ENCODE peak calls at places on chromosomes 7 and 10, in eight cellular contexts. One of them, this sample, is unnamed.

GRCh38 chr7:44541876-44542610 is 913 bp upstream of the NPC1L1 start:
- DNase-seq in vagina: no peak
- DNase-seq in IMR-90: no peak
- DNase-seq in left ventricle myocardium inferior: no peak
- DNase-seq in NT2/D1: no peak
- DNase-seq in aorta: no peak
- DNase-seq in ovary: no peak
- DNase-seq in GM23248: no peak
- DNase-seq in this sample: no peak

GRCh38 chr10:46310143-46310514 is 23.3 kb downstream of the ANTXRL start:
- DNase-seq in aorta: no peak
- DNase-seq in NT2/D1: no peak
- DNase-seq in vagina: no peak
- DNase-seq in left ventricle myocardium inferior: no peak
- DNase-seq in ovary: no peak
- DNase-seq in IMR-90: no peak
- DNase-seq in GM23248: no peak
- DNase-seq in this sample: no peak

GRCh38 chr10:59004392-59004791 is 172.1 kb upstream of the PHYHIPL start:
- DNase-seq in aorta: no peak
- DNase-seq in left ventricle myocardium inferior: no peak
- DNase-seq in vagina: no peak
- DNase-seq in GM23248: no peak
- DNase-seq in ovary: no peak
- DNase-seq in IMR-90: no peak
- DNase-seq in NT2/D1: no peak
- DNase-seq in this sample: no peak

GRCh38 chr10:78551184-78552005 is 517.4 kb upstream of the ZMIZ1 start:
- DNase-seq in vagina: no peak
- DNase-seq in NT2/D1: peak; percentile 91
- DNase-seq in GM23248: no peak
- DNase-seq in ovary: no peak
- DNase-seq in IMR-90: no peak
- DNase-seq in left ventricle myocardium inferior: no peak
- DNase-seq in aorta: no peak
- DNase-seq in this sample: peak; percentile 94

GRCh38 chr7:44622342-44623151 is 16.1 kb downstream of the OGDH start:
- DNase-seq in aorta: no peak
- DNase-seq in left ventricle myocardium inferior: no peak
- DNase-seq in vagina: no peak
- DNase-seq in ovary: no peak
- DNase-seq in GM23248: peak; percentile 34
- DNase-seq in IMR-90: peak; percentile 59
- DNase-seq in NT2/D1: no peak
- DNase-seq in this sample: no peak

GRCh38 chr10:127044191-127044590 is 139.0 kb downstream of the DOCK1 start:
- DNase-seq in ovary: no peak
- DNase-seq in left ventricle myocardium inferior: no peak
- DNase-seq in GM23248: no peak
- DNase-seq in aorta: no peak
- DNase-seq in NT2/D1: no peak
- DNase-seq in IMR-90: no peak
- DNase-seq in vagina: no peak
- DNase-seq in this sample: no peak

GRCh38 chr7:47552631-47553030 is 29.3 kb downstream of the TNS3 start:
- DNase-seq in IMR-90: peak; percentile 72
- DNase-seq in NT2/D1: no peak
- DNase-seq in ovary: peak; percentile 26
- DNase-seq in left ventricle myocardium inferior: no peak
- DNase-seq in vagina: no peak
- DNase-seq in aorta: no peak
- DNase-seq in GM23248: peak; percentile 93
- DNase-seq in this sample: no peak

GRCh38 chr10:46321770-46322169 is 35.0 kb downstream of the ANTXRL start:
- DNase-seq in IMR-90: no peak
- DNase-seq in aorta: no peak
- DNase-seq in GM23248: no peak
- DNase-seq in left ventricle myocardium inferior: no peak
- DNase-seq in NT2/D1: no peak
- DNase-seq in vagina: no peak
- DNase-seq in ovary: no peak
- DNase-seq in this sample: no peak

GRCh38 chr7:130352335-130353074 is 7.9 kb downstream of the CPA5 start:
- DNase-seq in ovary: no peak
- DNase-seq in aorta: no peak
- DNase-seq in vagina: no peak
- DNase-seq in IMR-90: peak; percentile 75
- DNase-seq in NT2/D1: no peak
- DNase-seq in GM23248: peak; percentile 79
- DNase-seq in left ventricle myocardium inferior: no peak
- DNase-seq in this sample: no peak

GRCh38 chr7:38660427-38661099 is 29.4 kb upstream of the AMPH start:
- DNase-seq in GM23248: peak; percentile 81
- DNase-seq in NT2/D1: peak; percentile 57
- DNase-seq in aorta: no peak
- DNase-seq in IMR-90: peak; percentile 56
- DNase-seq in ovary: no peak
- DNase-seq in left ventricle myocardium inferior: no peak
- DNase-seq in vagina: no peak
- DNase-seq in this sample: peak; percentile 33

GRCh38 chr7:24652551-24652950 is 79.3 kb downstream of the PALS2 start:
- DNase-seq in ovary: no peak
- DNase-seq in left ventricle myocardium inferior: no peak
- DNase-seq in NT2/D1: no peak
- DNase-seq in GM23248: peak; percentile 25
- DNase-seq in vagina: no peak
- DNase-seq in aorta: no peak
- DNase-seq in IMR-90: no peak
- DNase-seq in this sample: no peak

GRCh38 chr10:93468532-93469213 is 13.5 kb downstream of the MYOF start:
- DNase-seq in IMR-90: peak; percentile 94
- DNase-seq in ovary: no peak
- DNase-seq in left ventricle myocardium inferior: no peak
- DNase-seq in vagina: no peak
- DNase-seq in aorta: peak; percentile 60
- DNase-seq in GM23248: peak; percentile 97
- DNase-seq in NT2/D1: no peak
- DNase-seq in this sample: no peak

GRCh38 chr10:88256013-88256680 is 327.0 kb downstream of the RNLS start:
- DNase-seq in GM23248: no peak
- DNase-seq in aorta: peak; percentile 48
- DNase-seq in left ventricle myocardium inferior: peak; percentile 73
- DNase-seq in vagina: no peak
- DNase-seq in IMR-90: no peak
- DNase-seq in ovary: no peak
- DNase-seq in NT2/D1: no peak
- DNase-seq in this sample: no peak

GRCh38 chr10:116312091-116312490 is 12.2 kb upstream of the CCDC172 start:
- DNase-seq in left ventricle myocardium inferior: no peak
- DNase-seq in NT2/D1: no peak
- DNase-seq in ovary: no peak
- DNase-seq in GM23248: no peak
- DNase-seq in aorta: no peak
- DNase-seq in vagina: no peak
- DNase-seq in IMR-90: no peak
- DNase-seq in this sample: no peak

GRCh38 chr10:30048768-30049507 is 10.4 kb downstream of the JCAD start:
- DNase-seq in aorta: no peak
- DNase-seq in NT2/D1: no peak
- DNase-seq in vagina: no peak
- DNase-seq in ovary: no peak
- DNase-seq in left ventricle myocardium inferior: peak; percentile 34
- DNase-seq in GM23248: no peak
- DNase-seq in IMR-90: no peak
- DNase-seq in this sample: no peak

GRCh38 chr10:103069453-103070331 is 123.4 kb downstream of the NT5C2 start:
- DNase-seq in vagina: no peak
- DNase-seq in ovary: peak; percentile 71
- DNase-seq in IMR-90: peak; percentile 68
- DNase-seq in GM23248: peak; percentile 65
- DNase-seq in NT2/D1: peak; percentile 27
- DNase-seq in left ventricle myocardium inferior: peak; percentile 36
- DNase-seq in aorta: peak; percentile 69
- DNase-seq in this sample: peak; percentile 77

GRCh38 chr7:98229441-98229840 is 18.2 kb downstream of the BHLHA15 start:
- DNase-seq in GM23248: no peak
- DNase-seq in aorta: no peak
- DNase-seq in NT2/D1: no peak
- DNase-seq in IMR-90: no peak
- DNase-seq in vagina: no peak
- DNase-seq in ovary: no peak
- DNase-seq in left ventricle myocardium inferior: no peak
- DNase-seq in this sample: no peak

GRCh38 chr10:659710-660141 is 29.7 kb downstream of the DIP2C start:
- DNase-seq in IMR-90: peak; percentile 87
- DNase-seq in NT2/D1: no peak
- DNase-seq in left ventricle myocardium inferior: no peak
- DNase-seq in ovary: no peak
- DNase-seq in GM23248: peak; percentile 88
- DNase-seq in vagina: no peak
- DNase-seq in aorta: no peak
- DNase-seq in this sample: no peak

GRCh38 chr10:132787253-132788179 is 1.6 kb upstream of the NKX6-2 start:
- DNase-seq in IMR-90: no peak
- DNase-seq in left ventricle myocardium inferior: no peak
- DNase-seq in GM23248: no peak
- DNase-seq in NT2/D1: no peak
- DNase-seq in vagina: no peak
- DNase-seq in aorta: no peak
- DNase-seq in ovary: no peak
- DNase-seq in this sample: no peak

GRCh38 chr10:69573056-69573806 is at the start of gene NEUROG3:
- DNase-seq in IMR-90: no peak
- DNase-seq in left ventricle myocardium inferior: no peak
- DNase-seq in GM23248: no peak
- DNase-seq in vagina: no peak
- DNase-seq in NT2/D1: no peak
- DNase-seq in ovary: no peak
- DNase-seq in aorta: peak; percentile 70
- DNase-seq in this sample: peak; percentile 47

GRCh38 chr7:127578711-127579275 is 6.6 kb downstream of the GCC1 start:
- DNase-seq in left ventricle myocardium inferior: no peak
- DNase-seq in aorta: no peak
- DNase-seq in NT2/D1: no peak
- DNase-seq in GM23248: no peak
- DNase-seq in vagina: no peak
- DNase-seq in ovary: no peak
- DNase-seq in IMR-90: no peak
- DNase-seq in this sample: no peak

GRCh38 chr10:113089581-113089980 is 139.5 kb downstream of the TCF7L2 start:
- DNase-seq in ovary: no peak
- DNase-seq in GM23248: no peak
- DNase-seq in left ventricle myocardium inferior: no peak
- DNase-seq in NT2/D1: no peak
- DNase-seq in aorta: no peak
- DNase-seq in IMR-90: no peak
- DNase-seq in vagina: no peak
- DNase-seq in this sample: no peak

GRCh38 chr10:102310356-102311024 is 65.2 kb downstream of the GBF1 start:
- DNase-seq in aorta: no peak
- DNase-seq in GM23248: peak; percentile 68
- DNase-seq in IMR-90: peak; percentile 66
- DNase-seq in vagina: no peak
- DNase-seq in left ventricle myocardium inferior: no peak
- DNase-seq in NT2/D1: no peak
- DNase-seq in ovary: no peak
- DNase-seq in this sample: no peak

GRCh38 chr10:78700413-78700812 is 368.4 kb upstream of the ZMIZ1 start:
- DNase-seq in IMR-90: peak; percentile 38
- DNase-seq in NT2/D1: no peak
- DNase-seq in ovary: no peak
- DNase-seq in vagina: no peak
- DNase-seq in left ventricle myocardium inferior: peak; percentile 43
- DNase-seq in aorta: no peak
- DNase-seq in GM23248: peak; percentile 47
- DNase-seq in this sample: no peak

GRCh38 chr7:74027124-74027682 is 770 bp upstream of the ELN start:
- DNase-seq in IMR-90: no peak
- DNase-seq in left ventricle myocardium inferior: no peak
- DNase-seq in aorta: no peak
- DNase-seq in GM23248: no peak
- DNase-seq in NT2/D1: no peak
- DNase-seq in ovary: no peak
- DNase-seq in vagina: no peak
- DNase-seq in this sample: no peak
- H3K4me1 ChIP-seq in IMR-90: peaks cover 34% of the 10 kb centered on the region
- H3K4me1 ChIP-seq in left ventricle myocardium inferior: peaks cover 68% of the 10 kb centered on the region
- H3K4me1 ChIP-seq in aorta: peaks cover 8% of the 10 kb centered on the region
- H3K4me1 ChIP-seq in GM23248: peaks cover 50% of the 10 kb centered on the region
- H3K4me1 ChIP-seq in NT2/D1: peaks cover 29% of the 10 kb centered on the region
- H3K4me1 ChIP-seq in ovary: peaks cover 36% of the 10 kb centered on the region
- H3K4me1 ChIP-seq in vagina: peaks cover 78% of the 10 kb centered on the region
- H3K4me1 ChIP-seq in this sample: no peaks in the 10 kb centered on the region

GRCh38 chr10:6563720-6564119 is 16.4 kb downstream of the PRKCQ start:
- DNase-seq in vagina: no peak
- DNase-seq in ovary: no peak
- DNase-seq in GM23248: no peak
- DNase-seq in left ventricle myocardium inferior: no peak
- DNase-seq in aorta: no peak
- DNase-seq in IMR-90: no peak
- DNase-seq in NT2/D1: no peak
- DNase-seq in this sample: no peak
- H3K27me3 ChIP-seq in vagina: no peaks in the 10 kb centered on the region
- H3K27me3 ChIP-seq in ovary: no peaks in the 10 kb centered on the region
- H3K27me3 ChIP-seq in GM23248: peaks cover 6% of the 10 kb centered on the region
- H3K27me3 ChIP-seq in left ventricle myocardium inferior: peaks cover 69% of the 10 kb centered on the region
- H3K27me3 ChIP-seq in aorta: no peaks in the 10 kb centered on the region
- H3K27me3 ChIP-seq in IMR-90: no peaks in the 10 kb centered on the region
- H3K27me3 ChIP-seq in NT2/D1: no peaks in the 10 kb centered on the region
- H3K27me3 ChIP-seq in this sample: peaks cover 65% of the 10 kb centered on the region

GRCh38 chr7:87476179-87476557 is 688 bp upstream of the ABCB4 start:
- DNase-seq in left ventricle myocardium inferior: no peak
- DNase-seq in GM23248: peak; percentile 2
- DNase-seq in NT2/D1: no peak
- DNase-seq in vagina: no peak
- DNase-seq in aorta: no peak
- DNase-seq in IMR-90: no peak
- DNase-seq in ovary: no peak
- DNase-seq in this sample: no peak
- H3K4me3 ChIP-seq in left ventricle myocardium inferior: peak overlapping the region; percentile 75
- H3K4me3 ChIP-seq in GM23248: peak overlapping the region; percentile 72
- H3K4me3 ChIP-seq in NT2/D1: peak overlapping the region; percentile 37
- H3K4me3 ChIP-seq in vagina: peak overlapping the region; percentile 44
- H3K4me3 ChIP-seq in aorta: peak overlapping the region; percentile 81
- H3K4me3 ChIP-seq in IMR-90: no peak overlapping the region
- H3K4me3 ChIP-seq in ovary: no peak overlapping the region
- H3K4me3 ChIP-seq in this sample: no peak overlapping the region

DNA sequence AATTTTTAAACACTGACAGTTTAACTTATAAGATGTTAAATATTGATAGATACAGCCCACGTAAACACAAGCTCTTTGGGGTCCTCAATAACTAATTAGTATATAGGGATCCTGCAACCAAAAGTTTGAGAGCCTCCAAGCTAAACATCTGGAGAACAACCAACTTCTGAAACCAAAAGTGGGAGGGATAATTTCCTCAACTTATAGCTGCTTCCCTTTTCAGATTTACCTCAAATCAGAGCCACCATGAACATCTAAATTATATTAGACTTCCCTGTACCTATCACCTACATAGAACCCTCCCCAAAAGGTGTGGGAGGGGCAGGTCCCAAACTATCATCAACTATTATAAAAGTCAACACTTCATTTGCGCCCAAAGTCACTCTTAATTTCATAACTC is 8.6 kb downstream of the PSAP start:
- DNase-seq in aorta: no peak
- DNase-seq in IMR-90: no peak
- DNase-seq in left ventricle myocardium inferior: no peak
- DNase-seq in GM23248: no peak
- DNase-seq in vagina: no peak
- DNase-seq in NT2/D1: no peak
- DNase-seq in ovary: no peak
- DNase-seq in this sample: no peak
- H3K4me1 ChIP-seq in aorta: no peaks in the 10 kb centered on the region
- H3K4me1 ChIP-seq in IMR-90: peaks cover 16% of the 10 kb centered on the region
- H3K4me1 ChIP-seq in left ventricle myocardium inferior: peaks cover 100% of the 10 kb centered on the region
- H3K4me1 ChIP-seq in GM23248: peaks cover 42% of the 10 kb centered on the region
- H3K4me1 ChIP-seq in vagina: peaks cover 85% of the 10 kb centered on the region
- H3K4me1 ChIP-seq in NT2/D1: peaks cover 19% of the 10 kb centered on the region
- H3K4me1 ChIP-seq in ovary: peaks cover 18% of the 10 kb centered on the region
- H3K4me1 ChIP-seq in this sample: peaks cover 24% of the 10 kb centered on the region

This sample was measured in HAP-1.